ENCODE peak calls at places on chromosomes 2 and 18, in five cellular contexts. Q, E, V, T and Y are unnamed samples.

GRCh38 chr2:218263817-218264611 is 3.2 kb downstream of the GPBAR1 start:
- DNase-seq in Q (no peak), E (peak), V (no peak), T (no peak), Y (no peak)

GRCh38 chr2:96859338-96859649 is 1.5 kb upstream of the ANKRD39 start:
- DNase-seq in Q (no peak), E (peak), V (no peak), T (no peak), Y (no peak)

GRCh38 chr2:234714711-234715110 is 217.8 kb upstream of the ARL4C start:
- DNase-seq in Q (no peak), E (no peak), V (no peak), T (no peak), Y (no peak)

GRCh38 chr2:219205981-219206441 is 571 bp upstream of the ZFAND2B start:
- DNase-seq in Q (no peak), E (no peak), V (no peak), T (no peak), Y (no peak)

GRCh38 chr2:231395188-231396057 is at the start of gene B3GNT7:
- DNase-seq in Q (peak), E (no peak), V (peak), T (no peak), Y (no peak)

GRCh38 chr2:95264626-95265025 is 9.6 kb upstream of the PROM2 start:
- DNase-seq in Q (no peak), E (no peak), V (no peak), T (no peak), Y (no peak)

GRCh38 chr18:49764032-49764431 is 49.3 kb downstream of the ACAA2 start:
- DNase-seq in Q (no peak), E (no peak), V (no peak), T (no peak), Y (peak)

GRCh38 chr2:85813978-85814801 is 60.4 kb downstream of the ATOH8 start:
- DNase-seq in Q (peak), E (peak), V (peak), T (no peak), Y (peak)

GRCh38 chr2:133130548-133131246 is 437.6 kb downstream of the NCKAP5 start:
- DNase-seq in Q (no peak), E (no peak), V (no peak), T (no peak), Y (peak)

GRCh38 chr18:48924621-48925601 is 25.9 kb downstream of the SMAD7 start:
- DNase-seq in Q (no peak), E (no peak), V (no peak), T (no peak), Y (no peak)

GRCh38 chr2:95208101-95208500 is 780 bp downstream of the ZNF892 start:
- DNase-seq in Q (no peak), E (no peak), V (peak), T (no peak), Y (no peak)

GRCh38 chr18:32373995-32374394 is 96.7 kb downstream of the GAREM1 start:
- DNase-seq in Q (no peak), E (no peak), V (no peak), T (peak), Y (no peak)

GRCh38 chr2:190545756-190546385 is 11.3 kb upstream of the NEMP2 start:
- DNase-seq in Q (no peak), E (no peak), V (no peak), T (no peak), Y (no peak)

GRCh38 chr2:177254433-177255226 is 9.9 kb downstream of the NFE2L2 start:
- DNase-seq in Q (no peak), E (peak), V (no peak), T (no peak), Y (no peak)